ENCODE peak calls at places on chromosomes 6 and 20, in five cellular contexts. Y is ovary; J is lower lobe of right lung; F is CD8-positive, alpha-beta memory T cell; W is mucosa of descending colon. B is an unnamed sample.
A peak's percentile ranks its signal among the peaks of the same experiment; 100 is the strongest.

GRCh38 chr6:167779123-167779992 is 47.4 kb upstream of the AFDN start:
- DNase-seq in Y (no peak), J (no peak), F (no peak), W (no peak), B (peak; percentile 40)

GRCh38 chr6:135314543-135314942 is 133.4 kb downstream of the MYB start:
- DNase-seq in Y (no peak), J (no peak), F (no peak), W (no peak), B (no peak)

GRCh38 chr6:144722214-144722737 is 437.1 kb downstream of the UTRN start:
- DNase-seq in Y (no peak), J (no peak), F (no peak), W (no peak), B (no peak)

GRCh38 chr6:12190252-12190651 is 99.9 kb upstream of the EDN1 start:
- DNase-seq in Y (no peak), J (no peak), F (no peak), W (no peak), B (no peak)

GRCh38 chr6:5471637-5472430 is 210.5 kb downstream of the FARS2 start:
- DNase-seq in Y (no peak), J (no peak), F (no peak), W (no peak), B (no peak)

GRCh38 chr6:138007014-138007472 is 100.2 kb downstream of the PERP start:
- DNase-seq in Y (no peak), J (no peak), F (no peak), W (peak; percentile 41), B (no peak)

GRCh38 chr6:135225911-135226310 is 44.8 kb downstream of the MYB start:
- DNase-seq in Y (no peak), J (no peak), F (no peak), W (no peak), B (no peak)

GRCh38 chr6:52157301-52157930 is 28.8 kb upstream of the IL17A start:
- DNase-seq in Y (no peak), J (no peak), F (no peak), W (no peak), B (no peak)

GRCh38 chr6:52491203-52492069 is 71.3 kb downstream of the EFHC1 start:
- DNase-seq in Y (no peak), J (no peak), F (no peak), W (no peak), B (no peak)

GRCh38 chr20:3686867-3687321 is 5.1 kb upstream of the ADAM33 start:
- DNase-seq in Y (peak; percentile 87), J (no peak), F (no peak), W (peak; percentile 75), B (peak; percentile 89)

GRCh38 chr6:33971580-33971979 is 167.8 kb upstream of the MLN start:
- DNase-seq in Y (no peak), J (no peak), F (no peak), W (no peak), B (no peak)

GRCh38 chr6:115729036-115729435 is 331.7 kb downstream of the FRK start:
- DNase-seq in Y (no peak), J (no peak), F (no peak), W (no peak), B (peak; percentile 22)

GRCh38 chr20:34475979-34476736 is 40.1 kb upstream of the DYNLRB1 start:
- DNase-seq in Y (peak; percentile 57), J (peak; percentile 60), F (no peak), W (peak; percentile 47), B (peak; percentile 85)

GRCh38 chr20:11350126-11351005 is 567.3 kb upstream of the BTBD3 start:
- DNase-seq in Y (no peak), J (no peak), F (no peak), W (peak; percentile 9), B (no peak)

GRCh38 chr6:121767254-121767653 is 331.8 kb downstream of the GJA1 start:
- DNase-seq in Y (no peak), J (no peak), F (no peak), W (no peak), B (no peak)

GRCh38 chr6:105992315-105992961 is 93.7 kb upstream of the PRDM1 start:
- DNase-seq in Y (peak; percentile 87), J (peak; percentile 89), F (peak; percentile 91), W (peak; percentile 92), B (peak; percentile 92)

GRCh38 chr6:13725570-13725969 is 13.9 kb upstream of the RANBP9 start:
- DNase-seq in Y (no peak), J (no peak), F (peak; percentile 53), W (no peak), B (no peak)

GRCh38 chr6:44041461-44042260 is 85.6 kb downstream of the MRPL14 start:
- DNase-seq in Y (no peak), J (peak; percentile 16), F (peak; percentile 11), W (no peak), B (peak; percentile 31)

GRCh38 chr6:144690109-144690508 is 405.0 kb downstream of the UTRN start:
- DNase-seq in Y (no peak), J (no peak), F (no peak), W (no peak), B (no peak)

GRCh38 chr6:53654745-53655240 is 10.8 kb downstream of the KLHL31 start:
- DNase-seq in Y (no peak), J (no peak), F (no peak), W (no peak), B (no peak)

GRCh38 chr6:110360671-110361070 is 2.5 kb upstream of the METTL24 start:
- DNase-seq in Y (no peak), J (no peak), F (no peak), W (no peak), B (no peak)

GRCh38 chr20:63831696-63832686 is 927 bp upstream of the ZBTB46 start:
- DNase-seq in Y (peak; percentile 66), J (no peak), F (no peak), W (peak; percentile 67), B (peak; percentile 87)

GRCh38 chr6:13991393-13991792 is 66.6 kb downstream of the RNF182 start:
- DNase-seq in Y (no peak), J (no peak), F (no peak), W (no peak), B (no peak)

GRCh38 chr6:30770164-30770563 is 25.8 kb upstream of the IER3 start:
- DNase-seq in Y (no peak), J (no peak), F (no peak), W (no peak), B (no peak)

GRCh38 chr20:48287552-48288170 is 502.4 kb upstream of the SULF2 start:
- DNase-seq in Y (no peak), J (no peak), F (no peak), W (no peak), B (no peak)

GRCh38 chr6:160330621-160331020 is 17.6 kb upstream of the SLC22A3 start:
- DNase-seq in Y (no peak), J (no peak), F (no peak), W (no peak), B (no peak)

GRCh38 chr20:16189371-16189770 is 383.9 kb downstream of the KIF16B start:
- DNase-seq in Y (no peak), J (no peak), F (no peak), W (no peak), B (no peak)

GRCh38 chr6:51644426-51644825 is 443.0 kb downstream of the PKHD1 start:
- DNase-seq in Y (no peak), J (no peak), F (no peak), W (no peak), B (no peak)

GRCh38 chr6:162491637-162492036 is 235.9 kb downstream of the PRKN start:
- DNase-seq in Y (no peak), J (no peak), F (no peak), W (no peak), B (no peak)

GRCh38 chr6:19368511-19368910 is 468.7 kb upstream of the ID4 start:
- DNase-seq in Y (no peak), J (no peak), F (no peak), W (no peak), B (no peak)

GRCh38 chr6:36334832-36335459 is 1.7 kb downstream of the BNIP5 start:
- DNase-seq in Y (no peak), J (no peak), F (no peak), W (peak; percentile 73), B (no peak)

GRCh38 chr6:47733879-47734558 is 35.6 kb downstream of the ADGRF4 start:
- DNase-seq in Y (no peak), J (no peak), F (no peak), W (peak; percentile 75), B (no peak)

GRCh38 chr6:39251406-39251805 is 22.1 kb upstream of the KCNK5 start:
- DNase-seq in Y (no peak), J (no peak), F (no peak), W (peak; percentile 44), B (no peak)

GRCh38 chr20:41570552-41570951 is 47.6 kb downstream of the CHD6 start:
- DNase-seq in Y (no peak), J (no peak), F (no peak), W (no peak), B (no peak)
- H3K9me3 ChIP-seq in Y (no peaks in the 10 kb centered on the region), J (peaks cover 6% of the 10 kb centered on the region), F (no peaks in the 10 kb centered on the region), W (peaks cover 6% of the 10 kb centered on the region), B (no peaks in the 10 kb centered on the region)

GRCh38 chr6:117270121-117270959 is 5.0 kb downstream of the VGLL2 start:
- DNase-seq in Y (no peak), J (peak; percentile 48), F (no peak), W (peak; percentile 23), B (peak; percentile 67)
- H3K4me3 ChIP-seq in Y (no peak overlapping the region), J (peak overlapping the region; percentile 18), F (no peak overlapping the region), W (no peak overlapping the region), B (no peak overlapping the region)

GRCh38 chr20:801678-802077 is 31.8 kb upstream of the FAM110A start:
- DNase-seq in Y (no peak), J (no peak), F (no peak), W (no peak), B (no peak)

DNA sequence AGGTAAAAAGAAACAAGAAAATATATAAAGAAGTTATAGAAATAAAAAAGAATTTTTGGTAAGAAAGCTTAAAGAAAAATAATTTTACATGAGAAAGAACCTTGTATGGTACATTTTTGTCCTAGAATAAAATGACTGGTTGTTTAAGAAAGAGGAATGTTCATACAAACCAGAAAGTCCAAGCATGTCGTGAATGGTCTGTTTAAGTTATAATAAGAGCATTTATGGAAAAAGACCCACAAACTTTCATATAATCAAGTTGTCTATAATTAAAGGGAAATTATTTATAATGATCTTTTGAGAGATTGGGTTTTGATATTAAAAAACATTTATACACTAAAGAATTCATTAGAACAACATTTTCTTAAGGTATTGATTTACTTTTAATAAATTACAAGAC is 27.8 kb upstream of the FAM110A start:
- DNase-seq in Y (no peak), J (no peak), F (no peak), W (no peak), B (no peak)
- H3K9me3 ChIP-seq in Y (no peaks in the 10 kb centered on the region), J (no peaks in the 10 kb centered on the region), F (no peaks in the 10 kb centered on the region), W (peaks cover 9% of the 10 kb centered on the region), B (peaks cover 2% of the 10 kb centered on the region)

GRCh38 chr20:43894531-43894930 is 20.1 kb upstream of the TOX2 start:
- DNase-seq in Y (no peak), J (no peak), F (no peak), W (no peak), B (no peak)

GRCh38 chr20:43900062-43900461 is 14.6 kb upstream of the TOX2 start:
- DNase-seq in Y (no peak), J (no peak), F (no peak), W (no peak), B (no peak)

GRCh38 chr20:43899274-43899878 is 15.3 kb upstream of the TOX2 start:
- DNase-seq in Y (no peak), J (no peak), F (no peak), W (no peak), B (no peak)

GRCh38 chr20:43893930-43894329 is 20.7 kb upstream of the TOX2 start:
- DNase-seq in Y (no peak), J (no peak), F (no peak), W (no peak), B (no peak)

GRCh38 chr20:43895235-43895634 is 19.4 kb upstream of the TOX2 start:
- DNase-seq in Y (no peak), J (no peak), F (no peak), W (no peak), B (no peak)
- H3K4me3 ChIP-seq in Y (no peak overlapping the region), J (no peak overlapping the region), F (no peak overlapping the region), W (no peak overlapping the region), B (no peak overlapping the region)